ENCODE peak calls at places on chromosome 16, in ten cellular contexts. O is fibroblast of lung, Q is GM12865, B is transverse colon, W is lung, R is heart right ventricle, N is IMR-90, J is cardiac muscle cell, E is mammary epithelial cell, A is testis. I is an unnamed sample.

GRCh38 chr16:10178079-10178478 is 4.1 kb downstream of the GRIN2A start:
- DNase-seq in O (no peak), Q (no peak), B (no peak), W (no peak), R (no peak), N (no peak), J (no peak), E (peak), A (no peak), I (no peak)

GRCh38 chr16:86137359-86137758 is 238.4 kb downstream of the IRF8 start:
- DNase-seq in O (no peak), Q (peak), B (no peak), W (no peak), R (no peak), N (no peak), J (no peak), E (no peak), A (no peak), I (no peak)

GRCh38 chr16:12907670-12908233 is 6.4 kb downstream of the SHISA9 start:
- DNase-seq in O (no peak), Q (peak), B (no peak), W (no peak), R (no peak), N (no peak), J (no peak), E (no peak), A (no peak), I (no peak)

GRCh38 chr16:373020-373598 is 2.8 kb upstream of the MRPL28 start:
- DNase-seq in O (no peak), Q (no peak), B (no peak), W (no peak), R (no peak), N (no peak), J (no peak), E (no peak), A (no peak), I (no peak)

GRCh38 chr16:57867000-57867561 is 64.8 kb upstream of the KIFC3 start:
- DNase-seq in O (no peak), Q (no peak), B (no peak), W (no peak), R (no peak), N (peak), J (peak), E (no peak), A (no peak), I (no peak)

GRCh38 chr16:55113195-55113594 is 182.5 kb downstream of the IRX5 start:
- DNase-seq in O (no peak), Q (no peak), B (no peak), W (no peak), R (no peak), N (no peak), J (no peak), E (no peak), A (no peak), I (no peak)

GRCh38 chr16:5709889-5710288 is 612.3 kb upstream of the EEF2KMT start:
- DNase-seq in O (no peak), Q (peak), B (no peak), W (no peak), R (no peak), N (peak), J (peak), E (no peak), A (no peak), I (no peak)

GRCh38 chr16:85316321-85316919 is 204.1 kb upstream of the CIBAR2 start:
- DNase-seq in O (peak), Q (peak), B (peak), W (peak), R (peak), N (peak), J (peak), E (peak), A (peak), I (peak)

GRCh38 chr16:1612320-1613111 is at the start of gene CRAMP1:
- DNase-seq in O (no peak), Q (peak), B (peak), W (no peak), R (no peak), N (no peak), J (no peak), E (peak), A (peak), I (no peak)

GRCh38 chr16:82671743-82672142 is 45.0 kb downstream of the CDH13 start:
- DNase-seq in O (no peak), Q (peak), B (peak), W (no peak), R (no peak), N (no peak), J (no peak), E (no peak), A (no peak), I (no peak)
- TF ChIP-seq CTCF in O (peak), Q (peak), B (peak), W (no peak), R (no peak), N (peak), J (peak), E (peak), A (no peak), I (peak)

GRCh38 chr16:49663081-49664057 is 192.5 kb downstream of the ZNF423 start:
- DNase-seq in O (no peak), Q (no peak), B (peak), W (no peak), R (peak), N (no peak), J (no peak), E (no peak), A (peak), I (no peak)
- H3K4me3 ChIP-seq in O (no peak), Q (no peak), B (peak), W (no peak), R (peak), N (no peak), J (no peak), E (no peak), A (no peak), I (no peak)

DNA sequence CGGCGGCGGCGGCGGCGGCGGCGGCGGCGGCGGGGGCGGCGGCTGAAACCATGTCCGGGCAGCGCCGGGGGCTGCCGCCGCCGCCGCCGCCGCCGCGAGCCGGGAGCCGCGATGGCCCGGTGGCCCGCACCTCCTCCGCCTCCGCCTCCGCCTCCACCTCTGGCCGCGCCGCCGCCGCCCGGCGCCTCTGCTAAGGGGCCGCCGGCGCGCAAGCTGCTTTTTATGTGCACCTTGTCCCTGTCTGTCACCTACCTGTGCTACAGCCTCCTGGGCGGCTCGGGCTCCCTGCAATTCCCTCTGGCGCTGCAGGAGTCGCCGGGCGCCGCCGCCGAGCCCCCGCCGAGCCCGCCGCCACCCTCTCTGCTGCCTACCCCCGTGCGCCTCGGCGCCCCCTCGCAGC is 548 bp downstream of the HS3ST4 start:
- DNase-seq in O (no peak), Q (no peak), B (no peak), W (no peak), R (no peak), N (no peak), J (peak), E (no peak), A (no peak), I (no peak)
- TF ChIP-seq CTCF in O (no peak), Q (no peak), B (no peak), W (no peak), R (no peak), N (no peak), J (no peak), E (no peak), A (no peak), I (no peak)

DNA sequence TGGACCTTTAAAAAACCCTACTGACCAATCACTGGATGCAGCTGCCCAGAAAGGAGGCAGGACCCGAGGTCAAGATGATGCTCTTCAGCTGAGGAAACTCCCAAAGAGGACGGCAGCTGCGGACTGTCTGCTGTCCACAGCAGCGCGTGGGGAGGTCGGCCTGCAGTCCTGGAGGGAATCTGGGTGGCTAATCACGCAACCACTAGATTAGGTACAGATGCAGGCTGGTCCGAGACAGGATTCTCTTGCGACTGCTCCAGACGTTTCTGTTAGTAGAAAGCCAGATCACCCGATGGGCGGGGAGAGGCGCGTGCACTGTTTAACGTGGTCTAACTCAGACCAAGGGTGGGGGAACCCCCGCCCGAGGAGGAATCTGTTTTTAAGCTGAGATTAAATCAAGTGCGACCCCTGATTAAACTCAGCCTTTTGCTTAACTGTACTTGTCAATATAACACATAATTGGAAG is 8.8 kb downstream of the CTRB2 start:
- DNase-seq in O (peak), Q (no peak), B (no peak), W (no peak), R (no peak), N (peak), J (no peak), E (no peak), A (no peak), I (peak)
- H3K4me3 ChIP-seq in O (peak), Q (no peak), B (no peak), W (no peak), R (no peak), N (no peak), J (no peak), E (no peak), A (no peak), I (peak)

GRCh38 chr16:14097182-14097951 is 26.2 kb downstream of the MRTFB start:
- DNase-seq in O (no peak), Q (no peak), B (peak), W (peak), R (no peak), N (no peak), J (peak), E (peak), A (no peak), I (no peak)
- TF ChIP-seq CTCF in O (no peak), Q (no peak), B (no peak), W (no peak), R (no peak), N (no peak), J (no peak), E (no peak), A (no peak), I (no peak)

GRCh38 chr16:71895679-71896385 is 501 bp downstream of the IST1 start:
- DNase-seq in O (peak), Q (peak), B (peak), W (peak), R (peak), N (peak), J (peak), E (peak), A (no peak), I (peak)

GRCh38 chr16:71894229-71894920 is 956 bp upstream of the IST1 start:
- DNase-seq in O (peak), Q (peak), B (peak), W (peak), R (peak), N (peak), J (peak), E (peak), A (peak), I (peak)

GRCh38 chr16:71899171-71899570 is 3.8 kb downstream of the IST1 start:
- DNase-seq in O (no peak), Q (no peak), B (no peak), W (no peak), R (no peak), N (no peak), J (no peak), E (no peak), A (no peak), I (no peak)

GRCh38 chr16:71894921-71895678 is at the start of gene IST1:
- DNase-seq in O (peak), Q (peak), B (peak), W (peak), R (peak), N (peak), J (peak), E (peak), A (peak), I (peak)

DNA sequence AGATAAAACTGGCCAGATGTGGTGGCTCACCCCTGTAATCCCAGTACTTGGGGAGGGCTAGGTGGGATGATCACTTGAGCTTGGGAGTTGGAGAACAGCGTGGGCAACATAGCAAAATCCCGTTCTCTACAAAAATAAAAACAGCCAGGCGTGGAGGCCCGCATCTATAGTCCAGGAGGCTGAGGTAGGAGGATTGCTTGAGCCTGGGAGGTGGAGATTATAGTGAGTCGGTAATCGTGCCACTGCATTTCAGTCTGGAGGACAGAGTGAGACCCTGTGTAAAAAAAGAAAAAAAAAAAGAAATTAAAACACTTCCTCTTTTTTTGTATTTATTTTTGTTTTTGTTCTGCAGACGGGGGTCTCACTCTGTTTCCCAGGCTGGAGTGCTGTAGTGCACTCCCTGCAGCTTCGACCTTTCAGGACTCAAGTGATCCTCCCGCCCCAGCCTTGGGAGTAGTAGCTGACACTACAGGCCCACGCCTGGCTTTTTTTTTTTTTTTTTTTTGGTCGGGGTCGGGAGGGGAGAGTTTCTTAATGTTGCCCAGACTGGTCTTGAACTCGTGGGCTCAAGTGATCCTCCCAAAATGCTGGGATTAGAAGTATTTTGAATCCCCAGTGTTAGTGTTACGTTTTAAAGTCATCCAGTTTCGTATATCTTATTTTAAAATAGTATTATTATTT is 1.5 kb downstream of the IST1 start:
- DNase-seq in O (no peak), Q (no peak), B (no peak), W (no peak), R (no peak), N (no peak), J (peak), E (no peak), A (no peak), I (no peak)
- H3K4me3 ChIP-seq in O (peak), Q (peak), B (peak), W (peak), R (peak), N (peak), J (peak), E (peak), A (no peak), I (peak)

GRCh38 chr16:47426806-47427205 is 34.1 kb downstream of the ITFG1 start:
- DNase-seq in O (no peak), Q (no peak), B (no peak), W (no peak), R (no peak), N (no peak), J (no peak), E (no peak), A (no peak), I (no peak)

GRCh38 chr16:47424846-47425245 is 36.0 kb downstream of the ITFG1 start:
- DNase-seq in O (no peak), Q (no peak), B (no peak), W (no peak), R (no peak), N (no peak), J (no peak), E (no peak), A (no peak), I (no peak)
- TF ChIP-seq CTCF in O (no peak), Q (no peak), B (no peak), W (no peak), R (no peak), N (no peak), J (no peak), E (no peak), A (no peak), I (no peak)

GRCh38 chr16:89325861-89326471 is 108.5 kb downstream of the ZNF778 start:
- DNase-seq in O (peak), Q (peak), B (peak), W (peak), R (peak), N (peak), J (peak), E (peak), A (peak), I (peak)
- H3K4me3 ChIP-seq in O (no peak), Q (no peak), B (peak), W (no peak), R (no peak), N (no peak), J (no peak), E (no peak), A (no peak), I (no peak)

GRCh38 chr16:87653234-87653633 is 50.9 kb downstream of the JPH3 start:
- DNase-seq in O (peak), Q (no peak), B (no peak), W (no peak), R (no peak), N (peak), J (peak), E (no peak), A (no peak), I (peak)
- TF ChIP-seq CTCF in O (peak), Q (peak), B (no peak), W (no peak), R (no peak), N (peak), J (peak), E (peak), A (peak), I (peak)